ENCODE peak calls at places on chromosomes 5 and 9, in six cellular contexts. One of them, this sample, is unnamed.
A peak's percentile ranks its signal among the peaks of the same experiment; 100 is the strongest.

GRCh38 chr5:120241400-120241799 is 222.7 kb upstream of the PRR16 start:
- DNase-seq in neuronal stem cell: no peak
- DNase-seq in A549: no peak
- DNase-seq in Karpas-422: no peak
- DNase-seq in brain microvascular endothelial cell: no peak
- DNase-seq in upper lobe of right lung: no peak
- DNase-seq in this sample: no peak

GRCh38 chr5:135318037-135318436 is 81.0 kb downstream of the MACROH2A1 start:
- DNase-seq in Karpas-422: no peak
- DNase-seq in upper lobe of right lung: no peak
- DNase-seq in brain microvascular endothelial cell: no peak
- DNase-seq in A549: no peak
- DNase-seq in neuronal stem cell: no peak
- DNase-seq in this sample: no peak

GRCh38 chr9:33778700-33779351 is 16.5 kb upstream of the PRSS3 start:
- DNase-seq in Karpas-422: peak; percentile 88
- DNase-seq in neuronal stem cell: peak; percentile 51
- DNase-seq in A549: peak; percentile 67
- DNase-seq in upper lobe of right lung: no peak
- DNase-seq in brain microvascular endothelial cell: peak; percentile 62
- DNase-seq in this sample: no peak

GRCh38 chr5:72829707-72830106 is 13.2 kb downstream of the TNPO1 start:
- DNase-seq in upper lobe of right lung: no peak
- DNase-seq in A549: no peak
- DNase-seq in neuronal stem cell: no peak
- DNase-seq in brain microvascular endothelial cell: no peak
- DNase-seq in Karpas-422: no peak
- DNase-seq in this sample: no peak

GRCh38 chr5:91277093-91277626 is 106.0 kb downstream of the ARRDC3 start:
- DNase-seq in upper lobe of right lung: no peak
- DNase-seq in neuronal stem cell: no peak
- DNase-seq in Karpas-422: no peak
- DNase-seq in brain microvascular endothelial cell: peak; percentile 3
- DNase-seq in A549: no peak
- DNase-seq in this sample: no peak

GRCh38 chr5:149957855-149958254 is 2.7 kb upstream of the SLC26A2 start:
- DNase-seq in neuronal stem cell: no peak
- DNase-seq in upper lobe of right lung: no peak
- DNase-seq in A549: peak; percentile 48
- DNase-seq in brain microvascular endothelial cell: no peak
- DNase-seq in Karpas-422: no peak
- DNase-seq in this sample: no peak

GRCh38 chr9:91117959-91118651 is 243.6 kb downstream of the AUH start:
- DNase-seq in Karpas-422: no peak
- DNase-seq in neuronal stem cell: peak; percentile 24
- DNase-seq in upper lobe of right lung: peak; percentile 98
- DNase-seq in brain microvascular endothelial cell: peak; percentile 69
- DNase-seq in A549: no peak
- DNase-seq in this sample: no peak

GRCh38 chr9:89154218-89154617 is 24.4 kb downstream of the SHC3 start:
- DNase-seq in Karpas-422: no peak
- DNase-seq in A549: no peak
- DNase-seq in upper lobe of right lung: no peak
- DNase-seq in brain microvascular endothelial cell: no peak
- DNase-seq in neuronal stem cell: no peak
- DNase-seq in this sample: no peak

GRCh38 chr5:14145356-14146334 is 2.5 kb downstream of the TRIO start:
- DNase-seq in neuronal stem cell: no peak
- DNase-seq in brain microvascular endothelial cell: no peak
- DNase-seq in Karpas-422: no peak
- DNase-seq in A549: no peak
- DNase-seq in upper lobe of right lung: no peak
- DNase-seq in this sample: no peak

GRCh38 chr5:179268399-179268952 is 76.8 kb downstream of the ADAMTS2 start:
- DNase-seq in neuronal stem cell: no peak
- DNase-seq in upper lobe of right lung: peak; percentile 61
- DNase-seq in brain microvascular endothelial cell: no peak
- DNase-seq in Karpas-422: no peak
- DNase-seq in A549: no peak
- DNase-seq in this sample: no peak

GRCh38 chr5:158725223-158725825 is 374.4 kb downstream of the EBF1 start:
- DNase-seq in Karpas-422: no peak
- DNase-seq in brain microvascular endothelial cell: no peak
- DNase-seq in upper lobe of right lung: no peak
- DNase-seq in neuronal stem cell: no peak
- DNase-seq in A549: no peak
- DNase-seq in this sample: no peak

GRCh38 chr5:139814191-139814601 is 18.6 kb downstream of the PSD2 start:
- DNase-seq in Karpas-422: no peak
- DNase-seq in upper lobe of right lung: peak; percentile 48
- DNase-seq in neuronal stem cell: no peak
- DNase-seq in brain microvascular endothelial cell: no peak
- DNase-seq in A549: no peak
- DNase-seq in this sample: no peak

GRCh38 chr5:181098642-181099452 is 32.1 kb downstream of the OR2V1 start:
- DNase-seq in Karpas-422: no peak
- DNase-seq in brain microvascular endothelial cell: no peak
- DNase-seq in neuronal stem cell: no peak
- DNase-seq in upper lobe of right lung: peak; percentile 38
- DNase-seq in A549: no peak
- DNase-seq in this sample: no peak

GRCh38 chr5:69083412-69083811 is 10.4 kb upstream of the SLC30A5 start:
- DNase-seq in upper lobe of right lung: no peak
- DNase-seq in A549: no peak
- DNase-seq in Karpas-422: no peak
- DNase-seq in brain microvascular endothelial cell: no peak
- DNase-seq in neuronal stem cell: no peak
- DNase-seq in this sample: no peak

GRCh38 chr9:16974436-16974835 is 104.0 kb upstream of the BNC2 start:
- DNase-seq in upper lobe of right lung: no peak
- DNase-seq in A549: no peak
- DNase-seq in Karpas-422: peak; percentile 15
- DNase-seq in neuronal stem cell: no peak
- DNase-seq in brain microvascular endothelial cell: no peak
- DNase-seq in this sample: no peak

GRCh38 chr9:29322240-29322639 is 1749.0 kb upstream of the C9orf72 start:
- DNase-seq in neuronal stem cell: no peak
- DNase-seq in brain microvascular endothelial cell: no peak
- DNase-seq in upper lobe of right lung: no peak
- DNase-seq in Karpas-422: no peak
- DNase-seq in A549: no peak
- DNase-seq in this sample: no peak

GRCh38 chr5:78915170-78915569 is 69.9 kb downstream of the ARSB start:
- DNase-seq in Karpas-422: no peak
- DNase-seq in neuronal stem cell: no peak
- DNase-seq in upper lobe of right lung: no peak
- DNase-seq in A549: no peak
- DNase-seq in brain microvascular endothelial cell: no peak
- DNase-seq in this sample: no peak

GRCh38 chr5:79963261-79963977 is 27.6 kb downstream of the MTX3 start:
- DNase-seq in brain microvascular endothelial cell: no peak
- DNase-seq in A549: no peak
- DNase-seq in Karpas-422: no peak
- DNase-seq in neuronal stem cell: no peak
- DNase-seq in upper lobe of right lung: no peak
- DNase-seq in this sample: no peak

GRCh38 chr5:76737846-76738245 is 21.9 kb downstream of the F2R start:
- DNase-seq in upper lobe of right lung: no peak
- DNase-seq in brain microvascular endothelial cell: no peak
- DNase-seq in Karpas-422: no peak
- DNase-seq in A549: no peak
- DNase-seq in neuronal stem cell: no peak
- DNase-seq in this sample: no peak

GRCh38 chr9:85987236-85987635 is 46.3 kb downstream of the NAA35 start:
- DNase-seq in upper lobe of right lung: no peak
- DNase-seq in neuronal stem cell: no peak
- DNase-seq in A549: no peak
- DNase-seq in brain microvascular endothelial cell: no peak
- DNase-seq in Karpas-422: no peak
- DNase-seq in this sample: no peak

GRCh38 chr5:6595405-6595804 is 37.4 kb downstream of the NSUN2 start:
- DNase-seq in upper lobe of right lung: no peak
- DNase-seq in Karpas-422: no peak
- DNase-seq in A549: no peak
- DNase-seq in brain microvascular endothelial cell: no peak
- DNase-seq in neuronal stem cell: no peak
- DNase-seq in this sample: no peak

GRCh38 chr5:128213340-128213739 is 129.8 kb downstream of the SLC12A2 start:
- DNase-seq in brain microvascular endothelial cell: peak; percentile 65
- DNase-seq in A549: peak; percentile 24
- DNase-seq in Karpas-422: peak; percentile 87
- DNase-seq in upper lobe of right lung: no peak
- DNase-seq in neuronal stem cell: peak; percentile 62
- DNase-seq in this sample: no peak

GRCh38 chr9:137438591-137439157 is 2.5 kb downstream of the ENTPD8 start:
- DNase-seq in brain microvascular endothelial cell: no peak
- DNase-seq in Karpas-422: no peak
- DNase-seq in neuronal stem cell: no peak
- DNase-seq in A549: no peak
- DNase-seq in upper lobe of right lung: peak; percentile 47
- DNase-seq in this sample: no peak

GRCh38 chr9:112605963-112606699 is 111.8 kb downstream of the INIP start:
- DNase-seq in upper lobe of right lung: no peak
- DNase-seq in brain microvascular endothelial cell: no peak
- DNase-seq in neuronal stem cell: no peak
- DNase-seq in A549: no peak
- DNase-seq in Karpas-422: no peak
- DNase-seq in this sample: no peak

GRCh38 chr9:122223435-122223834 is 5.3 kb downstream of the LHX6 start:
- DNase-seq in neuronal stem cell: no peak
- DNase-seq in brain microvascular endothelial cell: no peak
- DNase-seq in upper lobe of right lung: no peak
- DNase-seq in A549: no peak
- DNase-seq in Karpas-422: no peak
- DNase-seq in this sample: no peak

GRCh38 chr5:159510282-159510681 is 180.0 kb upstream of the IL12B start:
- DNase-seq in Karpas-422: no peak
- DNase-seq in neuronal stem cell: peak; percentile 70
- DNase-seq in brain microvascular endothelial cell: peak; percentile 88
- DNase-seq in A549: no peak
- DNase-seq in upper lobe of right lung: peak; percentile 68
- DNase-seq in this sample: no peak

GRCh38 chr5:36311967-36312366 is 10.3 kb upstream of the RANBP3L start:
- DNase-seq in Karpas-422: no peak
- DNase-seq in brain microvascular endothelial cell: no peak
- DNase-seq in neuronal stem cell: no peak
- DNase-seq in A549: no peak
- DNase-seq in upper lobe of right lung: no peak
- DNase-seq in this sample: no peak

GRCh38 chr5:176590035-176590729 is 19.8 kb downstream of the GPRIN1 start:
- DNase-seq in A549: no peak
- DNase-seq in neuronal stem cell: no peak
- DNase-seq in Karpas-422: no peak
- DNase-seq in brain microvascular endothelial cell: no peak
- DNase-seq in upper lobe of right lung: no peak
- DNase-seq in this sample: no peak

GRCh38 chr9:89247431-89248370 is 63.3 kb upstream of the CKS2 start:
- DNase-seq in A549: no peak
- DNase-seq in Karpas-422: no peak
- DNase-seq in brain microvascular endothelial cell: no peak
- DNase-seq in neuronal stem cell: no peak
- DNase-seq in upper lobe of right lung: no peak
- DNase-seq in this sample: peak; percentile 26

GRCh38 chr5:58016329-58016728 is 443.6 kb downstream of the PLK2 start:
- DNase-seq in neuronal stem cell: no peak
- DNase-seq in A549: no peak
- DNase-seq in brain microvascular endothelial cell: no peak
- DNase-seq in upper lobe of right lung: no peak
- DNase-seq in Karpas-422: no peak
- DNase-seq in this sample: no peak

GRCh38 chr5:81972496-81972791 is 621 bp downstream of the ATG10 start:
- DNase-seq in upper lobe of right lung: no peak
- DNase-seq in Karpas-422: peak; percentile 86
- DNase-seq in neuronal stem cell: no peak
- DNase-seq in brain microvascular endothelial cell: no peak
- DNase-seq in A549: no peak
- DNase-seq in this sample: no peak

GRCh38 chr5:138711816-138712215 is 41.4 kb upstream of the CTNNA1 start:
- DNase-seq in brain microvascular endothelial cell: no peak
- DNase-seq in neuronal stem cell: no peak
- DNase-seq in upper lobe of right lung: no peak
- DNase-seq in A549: no peak
- DNase-seq in Karpas-422: no peak
- DNase-seq in this sample: no peak
- H3K27ac ChIP-seq in brain microvascular endothelial cell: no peak overlapping the region
- H3K27ac ChIP-seq in neuronal stem cell: no peak overlapping the region
- H3K27ac ChIP-seq in upper lobe of right lung: no peak overlapping the region
- H3K27ac ChIP-seq in A549: no peak overlapping the region
- H3K27ac ChIP-seq in Karpas-422: no peak overlapping the region
- H3K27ac ChIP-seq in this sample: no peak overlapping the region

GRCh38 chr5:66981705-66982387 is 214.8 kb downstream of the CD180 start:
- DNase-seq in A549: no peak
- DNase-seq in Karpas-422: no peak
- DNase-seq in brain microvascular endothelial cell: no peak
- DNase-seq in neuronal stem cell: no peak
- DNase-seq in upper lobe of right lung: no peak
- DNase-seq in this sample: no peak
- H3K27ac ChIP-seq in A549: no peak overlapping the region
- H3K27ac ChIP-seq in Karpas-422: no peak overlapping the region
- H3K27ac ChIP-seq in brain microvascular endothelial cell: no peak overlapping the region
- H3K27ac ChIP-seq in neuronal stem cell: no peak overlapping the region
- H3K27ac ChIP-seq in upper lobe of right lung: peak overlapping the region; percentile 38
- H3K27ac ChIP-seq in this sample: no peak overlapping the region

DNA sequence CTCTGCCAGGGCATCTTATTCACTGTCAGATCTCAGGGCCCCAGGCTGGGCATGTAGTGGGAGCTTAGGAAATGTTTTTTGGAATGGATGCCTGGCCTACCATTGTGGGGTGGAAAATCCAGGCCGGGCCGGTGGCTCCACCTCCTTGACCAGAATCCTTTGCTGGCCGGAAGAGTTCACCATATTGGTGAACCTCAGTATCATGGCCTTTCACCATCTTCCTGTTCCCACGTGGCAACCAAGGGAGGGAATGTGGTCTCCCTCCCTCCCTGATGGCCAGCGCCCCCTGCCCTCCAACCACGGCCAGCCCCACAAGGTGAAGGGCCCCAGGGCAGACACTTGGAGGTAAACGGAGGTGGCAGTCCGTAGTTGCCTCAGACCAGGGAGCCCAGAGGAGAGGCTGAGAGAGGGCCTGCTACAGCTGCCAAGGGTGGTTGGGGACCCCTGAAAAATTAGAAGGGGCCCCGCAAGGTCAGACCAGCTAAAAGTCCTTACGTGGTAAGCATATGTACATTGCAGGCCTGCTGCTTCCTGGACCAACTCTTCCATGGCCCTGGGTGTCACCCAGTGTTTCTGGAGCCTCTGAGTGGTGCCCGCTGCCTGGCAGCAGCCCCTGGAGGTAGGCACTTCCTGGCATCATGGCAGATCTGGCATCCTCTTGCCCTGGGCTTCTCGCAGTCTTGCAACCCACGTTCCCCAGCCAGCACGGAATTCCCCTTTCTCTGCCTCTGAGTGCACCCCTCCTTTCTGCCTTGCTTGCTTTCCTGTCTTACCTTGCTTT is 153.4 kb downstream of the RGS3 start:
- DNase-seq in upper lobe of right lung: peak; percentile 54
- DNase-seq in neuronal stem cell: no peak
- DNase-seq in brain microvascular endothelial cell: no peak
- DNase-seq in Karpas-422: no peak
- DNase-seq in A549: no peak
- DNase-seq in this sample: no peak
- H3K27ac ChIP-seq in upper lobe of right lung: peak overlapping the region; percentile 55
- H3K27ac ChIP-seq in neuronal stem cell: peak overlapping the region; percentile 9
- H3K27ac ChIP-seq in brain microvascular endothelial cell: no peak overlapping the region
- H3K27ac ChIP-seq in Karpas-422: no peak overlapping the region
- H3K27ac ChIP-seq in A549: no peak overlapping the region
- H3K27ac ChIP-seq in this sample: no peak overlapping the region

GRCh38 chr5:172602712-172603289 is 38.3 kb upstream of the NEURL1B start:
- DNase-seq in upper lobe of right lung: no peak
- DNase-seq in brain microvascular endothelial cell: peak; percentile 11
- DNase-seq in A549: no peak
- DNase-seq in Karpas-422: no peak
- DNase-seq in neuronal stem cell: no peak
- DNase-seq in this sample: no peak
- H3K27ac ChIP-seq in upper lobe of right lung: peak overlapping the region; percentile 67
- H3K27ac ChIP-seq in brain microvascular endothelial cell: no peak overlapping the region
- H3K27ac ChIP-seq in A549: no peak overlapping the region
- H3K27ac ChIP-seq in Karpas-422: no peak overlapping the region
- H3K27ac ChIP-seq in neuronal stem cell: no peak overlapping the region
- H3K27ac ChIP-seq in this sample: no peak overlapping the region